ENCODE peak calls at places on chromosomes 2 and 18, in four cellular contexts. D, M, I and F are unnamed samples.

GRCh38 chr2:43634604-43635306 is 2.3 kb upstream of the PLEKHH2 start:
- DNase-seq in D (no peak), M (peak), I (no peak), F (peak)

GRCh38 chr2:25063876-25064660 is 22.2 kb downstream of the EFR3B start:
- DNase-seq in D (no peak), M (no peak), I (no peak), F (no peak)

GRCh38 chr2:168992591-168993349 is 38.4 kb downstream of the ABCB11 start:
- DNase-seq in D (no peak), M (no peak), I (no peak), F (no peak)

GRCh38 chr18:37249171-37249886 is 316.3 kb downstream of the CELF4 start:
- DNase-seq in D (no peak), M (no peak), I (no peak), F (no peak)

GRCh38 chr2:98084869-98085238 is 2.1 kb upstream of the VWA3B start:
- DNase-seq in D (no peak), M (no peak), I (no peak), F (no peak)

GRCh38 chr2:54979645-54980044 is 70.6 kb downstream of the RTN4 start:
- DNase-seq in D (no peak), M (peak), I (no peak), F (no peak)

GRCh38 chr2:191933307-191934105 is 86.6 kb upstream of the CAVIN2 start:
- DNase-seq in D (no peak), M (no peak), I (no peak), F (no peak)

GRCh38 chr2:71101656-71102055 is 28.4 kb downstream of the MCEE start:
- DNase-seq in D (no peak), M (no peak), I (peak), F (no peak)

GRCh38 chr2:147122944-147123343 is 721.9 kb upstream of the ACVR2A start:
- DNase-seq in D (no peak), M (no peak), I (no peak), F (no peak)

GRCh38 chr2:223779877-223780276 is 57.5 kb downstream of the AP1S3 start:
- DNase-seq in D (peak), M (peak), I (no peak), F (peak)

GRCh38 chr18:966095-967036 is 61.7 kb downstream of the ADCYAP1 start:
- DNase-seq in D (no peak), M (no peak), I (no peak), F (no peak)

GRCh38 chr18:53408271-53408670 is 816.2 kb downstream of the MBD2 start:
- DNase-seq in D (no peak), M (no peak), I (no peak), F (no peak)